ENCODE peak calls at places on chromosomes 7 and 10, in six cellular contexts. One of them, this sample, is unnamed.

GRCh38 chr10:103630156-103630555 is 136.7 kb downstream of the NEURL1 start:
- DNase-seq in GM12878: no peak
- DNase-seq in A549: no peak
- DNase-seq in HepG2: no peak
- DNase-seq in IMR-90: no peak
- DNase-seq in K562: no peak
- DNase-seq in this sample: no peak

GRCh38 chr10:14649739-14650138 is 125.0 kb downstream of the FAM107B start:
- DNase-seq in GM12878: no peak
- DNase-seq in IMR-90: no peak
- DNase-seq in HepG2: no peak
- DNase-seq in K562: no peak
- DNase-seq in A549: no peak
- DNase-seq in this sample: no peak

GRCh38 chr7:9029671-9030070 is 596.3 kb downstream of the NXPH1 start:
- DNase-seq in A549: no peak
- DNase-seq in HepG2: no peak
- DNase-seq in GM12878: no peak
- DNase-seq in K562: no peak
- DNase-seq in IMR-90: no peak
- DNase-seq in this sample: no peak

GRCh38 chr10:73190188-73190587 is 22.3 kb downstream of the FAM149B1 start:
- DNase-seq in IMR-90: no peak
- DNase-seq in K562: no peak
- DNase-seq in A549: no peak
- DNase-seq in HepG2: no peak
- DNase-seq in GM12878: no peak
- DNase-seq in this sample: no peak

GRCh38 chr10:119413738-119414611 is 128.5 kb downstream of the RGS10 start:
- DNase-seq in GM12878: no peak
- DNase-seq in IMR-90: peak; percentile 99
- DNase-seq in A549: no peak
- DNase-seq in HepG2: no peak
- DNase-seq in K562: no peak
- DNase-seq in this sample: no peak

GRCh38 chr10:105434970-105435369 is 793.9 kb downstream of the SORCS3 start:
- DNase-seq in K562: no peak
- DNase-seq in IMR-90: no peak
- DNase-seq in GM12878: no peak
- DNase-seq in HepG2: no peak
- DNase-seq in A549: no peak
- DNase-seq in this sample: no peak

GRCh38 chr10:13219685-13220670 is 14.2 kb downstream of the UCMA start:
- DNase-seq in IMR-90: peak; percentile 7
- DNase-seq in K562: peak; percentile 44
- DNase-seq in GM12878: peak; percentile 5
- DNase-seq in HepG2: peak; percentile 48
- DNase-seq in A549: peak; percentile 62
- DNase-seq in this sample: no peak

GRCh38 chr7:2154121-2154520 is 78.6 kb downstream of the MAD1L1 start:
- DNase-seq in HepG2: no peak
- DNase-seq in GM12878: no peak
- DNase-seq in A549: no peak
- DNase-seq in IMR-90: no peak
- DNase-seq in K562: no peak
- DNase-seq in this sample: no peak

GRCh38 chr10:7659560-7659959 is 7.2 kb downstream of the ITIH5 start:
- DNase-seq in A549: no peak
- DNase-seq in IMR-90: no peak
- DNase-seq in HepG2: no peak
- DNase-seq in GM12878: no peak
- DNase-seq in K562: no peak
- DNase-seq in this sample: no peak

GRCh38 chr7:83105948-83106347 is 56.7 kb downstream of the PCLO start:
- DNase-seq in A549: no peak
- DNase-seq in IMR-90: no peak
- DNase-seq in HepG2: no peak
- DNase-seq in GM12878: no peak
- DNase-seq in K562: no peak
- DNase-seq in this sample: no peak

GRCh38 chr7:444606-445005 is 75.0 kb downstream of the PDGFA start:
- DNase-seq in K562: no peak
- DNase-seq in GM12878: no peak
- DNase-seq in IMR-90: no peak
- DNase-seq in HepG2: no peak
- DNase-seq in A549: no peak
- DNase-seq in this sample: no peak

GRCh38 chr10:61284222-61284890 is 168.8 kb downstream of the TMEM26 start:
- DNase-seq in IMR-90: peak; percentile 77
- DNase-seq in A549: peak; percentile 15
- DNase-seq in GM12878: no peak
- DNase-seq in K562: peak; percentile 45
- DNase-seq in HepG2: peak; percentile 53
- DNase-seq in this sample: peak; percentile 20

GRCh38 chr10:113528876-113529275 is 24.0 kb upstream of the HABP2 start:
- DNase-seq in GM12878: no peak
- DNase-seq in A549: no peak
- DNase-seq in K562: no peak
- DNase-seq in HepG2: no peak
- DNase-seq in IMR-90: no peak
- DNase-seq in this sample: no peak

GRCh38 chr7:23713285-23714235 is 3.5 kb downstream of the STK31 start:
- DNase-seq in GM12878: no peak
- DNase-seq in K562: no peak
- DNase-seq in HepG2: peak; percentile 6
- DNase-seq in A549: no peak
- DNase-seq in IMR-90: peak; percentile 90
- DNase-seq in this sample: no peak

GRCh38 chr10:72333111-72334012 is 21.4 kb downstream of the DNAJB12 start:
- DNase-seq in K562: no peak
- DNase-seq in A549: no peak
- DNase-seq in IMR-90: no peak
- DNase-seq in GM12878: no peak
- DNase-seq in HepG2: no peak
- DNase-seq in this sample: no peak

GRCh38 chr7:137684316-137684715 is 162.5 kb downstream of the DGKI start:
- DNase-seq in K562: no peak
- DNase-seq in GM12878: no peak
- DNase-seq in HepG2: no peak
- DNase-seq in IMR-90: no peak
- DNase-seq in A549: no peak
- DNase-seq in this sample: peak; percentile 35

GRCh38 chr10:110508806-110509544 is 11.3 kb downstream of the DUSP5 start:
- DNase-seq in HepG2: no peak
- DNase-seq in A549: no peak
- DNase-seq in IMR-90: no peak
- DNase-seq in GM12878: no peak
- DNase-seq in K562: no peak
- DNase-seq in this sample: no peak

GRCh38 chr10:5188358-5188757 is 3.4 kb upstream of the AKR1C8 start:
- DNase-seq in HepG2: no peak
- DNase-seq in K562: no peak
- DNase-seq in GM12878: no peak
- DNase-seq in IMR-90: no peak
- DNase-seq in A549: no peak
- DNase-seq in this sample: no peak

GRCh38 chr10:30858499-30858898 is 173.2 kb downstream of the ZNF438 start:
- DNase-seq in IMR-90: peak; percentile 40
- DNase-seq in K562: no peak
- DNase-seq in HepG2: no peak
- DNase-seq in A549: no peak
- DNase-seq in GM12878: no peak
- DNase-seq in this sample: no peak

GRCh38 chr10:47277352-47278151 is 22.4 kb upstream of the GDF10 start:
- DNase-seq in HepG2: no peak
- DNase-seq in A549: no peak
- DNase-seq in GM12878: no peak
- DNase-seq in IMR-90: no peak
- DNase-seq in K562: no peak
- DNase-seq in this sample: no peak

GRCh38 chr10:6292741-6293151 is 90.0 kb downstream of the PFKFB3 start:
- DNase-seq in A549: no peak
- DNase-seq in HepG2: no peak
- DNase-seq in K562: no peak
- DNase-seq in IMR-90: no peak
- DNase-seq in GM12878: no peak
- DNase-seq in this sample: no peak

GRCh38 chr7:135706038-135706742 is 21.8 kb downstream of the SLC13A4 start:
- DNase-seq in K562: no peak
- DNase-seq in HepG2: no peak
- DNase-seq in A549: no peak
- DNase-seq in GM12878: no peak
- DNase-seq in IMR-90: no peak
- DNase-seq in this sample: no peak

GRCh38 chr7:151901313-151901669 is 24.4 kb upstream of the PRKAG2 start:
- DNase-seq in HepG2: no peak
- DNase-seq in IMR-90: no peak
- DNase-seq in GM12878: no peak
- DNase-seq in A549: no peak
- DNase-seq in K562: no peak
- DNase-seq in this sample: no peak

GRCh38 chr7:28497026-28497425 is 84.7 kb downstream of the CREB5 start:
- DNase-seq in HepG2: no peak
- DNase-seq in IMR-90: no peak
- DNase-seq in GM12878: no peak
- DNase-seq in K562: no peak
- DNase-seq in A549: no peak
- DNase-seq in this sample: no peak
- TF ChIP-seq SMC3 in HepG2: no peak
- TF ChIP-seq SMC3 in IMR-90: no peak
- TF ChIP-seq SMC3 in GM12878: no peak
- TF ChIP-seq SMC3 in K562: no peak
- TF ChIP-seq SMC3 in A549: no peak
- TF ChIP-seq SMC3 in this sample: no peak

GRCh38 chr10:88165849-88166271 is 302.4 kb downstream of the PTEN start:
- DNase-seq in IMR-90: peak; percentile 36
- DNase-seq in GM12878: no peak
- DNase-seq in K562: no peak
- DNase-seq in A549: no peak
- DNase-seq in HepG2: no peak
- DNase-seq in this sample: no peak

GRCh38 chr10:88162852-88163251 is 299.4 kb downstream of the PTEN start:
- DNase-seq in K562: no peak
- DNase-seq in IMR-90: no peak
- DNase-seq in GM12878: no peak
- DNase-seq in A549: no peak
- DNase-seq in HepG2: no peak
- DNase-seq in this sample: no peak

GRCh38 chr10:88161070-88161469 is 297.6 kb downstream of the PTEN start:
- DNase-seq in A549: no peak
- DNase-seq in IMR-90: no peak
- DNase-seq in GM12878: no peak
- DNase-seq in HepG2: no peak
- DNase-seq in K562: no peak
- DNase-seq in this sample: no peak

GRCh38 chr10:88164471-88164870 is 301.0 kb downstream of the PTEN start:
- DNase-seq in HepG2: no peak
- DNase-seq in A549: no peak
- DNase-seq in GM12878: no peak
- DNase-seq in K562: no peak
- DNase-seq in IMR-90: no peak
- DNase-seq in this sample: no peak

GRCh38 chr10:88163572-88163971 is 300.1 kb downstream of the PTEN start:
- DNase-seq in GM12878: no peak
- DNase-seq in HepG2: no peak
- DNase-seq in K562: no peak
- DNase-seq in A549: no peak
- DNase-seq in IMR-90: no peak
- DNase-seq in this sample: no peak
- TF ChIP-seq SMC3 in GM12878: no peak
- TF ChIP-seq SMC3 in HepG2: no peak
- TF ChIP-seq SMC3 in K562: no peak
- TF ChIP-seq SMC3 in A549: no peak
- TF ChIP-seq SMC3 in IMR-90: no peak
- TF ChIP-seq SMC3 in this sample: no peak

GRCh38 chr7:47435889-47436312 is 146.0 kb downstream of the TNS3 start:
- DNase-seq in K562: peak; percentile 31
- DNase-seq in HepG2: peak; percentile 27
- DNase-seq in GM12878: no peak
- DNase-seq in A549: peak; percentile 62
- DNase-seq in IMR-90: peak; percentile 81
- DNase-seq in this sample: peak; percentile 79
- TF ChIP-seq SMC3 in K562: peak; percentile 32
- TF ChIP-seq SMC3 in HepG2: no peak
- TF ChIP-seq SMC3 in GM12878: peak; percentile 48
- TF ChIP-seq SMC3 in A549: peak; percentile 68
- TF ChIP-seq SMC3 in IMR-90: peak; percentile 76
- TF ChIP-seq SMC3 in this sample: peak; percentile 91

GRCh38 chr7:90347759-90348158 is 1.2 kb downstream of the GTPBP10 start:
- DNase-seq in K562: no peak
- DNase-seq in HepG2: no peak
- DNase-seq in IMR-90: no peak
- DNase-seq in GM12878: no peak
- DNase-seq in A549: no peak
- DNase-seq in this sample: no peak

GRCh38 chr7:90349305-90349704 is 2.8 kb downstream of the GTPBP10 start:
- DNase-seq in K562: no peak
- DNase-seq in GM12878: no peak
- DNase-seq in HepG2: peak; percentile 63
- DNase-seq in IMR-90: no peak
- DNase-seq in A549: no peak
- DNase-seq in this sample: no peak

GRCh38 chr7:90345016-90345415 is 1.5 kb upstream of the GTPBP10 start:
- DNase-seq in HepG2: no peak
- DNase-seq in A549: no peak
- DNase-seq in IMR-90: no peak
- DNase-seq in K562: no peak
- DNase-seq in GM12878: no peak
- DNase-seq in this sample: no peak

GRCh38 chr7:90346326-90347125 is at the start of gene GTPBP10:
- DNase-seq in A549: peak; percentile 83
- DNase-seq in HepG2: peak; percentile 87
- DNase-seq in GM12878: peak; percentile 88
- DNase-seq in K562: peak; percentile 97
- DNase-seq in IMR-90: peak; percentile 96
- DNase-seq in this sample: peak; percentile 96

DNA sequence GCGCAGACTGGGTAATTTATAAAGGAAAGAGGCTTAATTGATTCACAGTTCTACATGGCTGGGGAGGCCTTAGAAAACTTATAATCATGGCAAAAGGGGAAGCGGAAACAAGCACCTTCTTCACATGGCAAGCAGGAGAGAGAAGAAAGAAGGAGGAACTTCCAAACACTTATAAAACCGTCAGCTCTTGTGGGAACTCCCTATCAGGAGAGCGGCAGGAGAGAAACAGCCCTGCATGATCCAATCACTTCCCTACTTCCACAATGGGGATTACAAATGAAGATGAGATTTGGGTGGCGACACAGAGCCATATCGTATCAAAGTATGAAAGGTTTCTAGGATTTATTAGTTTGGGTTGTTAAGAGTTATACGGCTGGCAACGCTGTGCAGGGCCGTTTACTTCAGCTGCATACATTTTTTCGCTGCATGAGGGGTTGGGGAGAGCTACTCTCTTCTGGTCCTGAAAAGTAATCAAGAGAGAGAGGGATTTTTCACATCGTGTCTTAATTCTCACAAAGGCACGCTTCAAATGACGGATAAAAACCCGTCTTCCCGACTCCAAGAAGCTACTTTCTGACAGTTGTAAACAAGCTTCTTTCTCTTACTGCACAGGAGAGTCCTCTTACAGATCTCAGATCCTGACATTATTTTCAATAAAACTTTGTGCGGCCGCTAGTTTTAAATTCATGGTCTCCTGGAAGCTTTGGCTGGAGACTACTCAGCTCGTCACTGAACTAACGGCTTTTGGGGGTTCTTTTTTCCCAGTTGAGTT is 782 bp upstream of the GTPBP10 start:
- DNase-seq in GM12878: no peak
- DNase-seq in K562: peak; percentile 20
- DNase-seq in A549: no peak
- DNase-seq in IMR-90: peak; percentile 42
- DNase-seq in HepG2: peak; percentile 18
- DNase-seq in this sample: peak; percentile 39
- TF ChIP-seq SMC3 in GM12878: no peak
- TF ChIP-seq SMC3 in K562: no peak
- TF ChIP-seq SMC3 in A549: no peak
- TF ChIP-seq SMC3 in IMR-90: no peak
- TF ChIP-seq SMC3 in HepG2: no peak
- TF ChIP-seq SMC3 in this sample: no peak

This sample was measured in SK-N-SH.